ENCODE peak calls at places on chromosomes 16 and 17, in four cellular contexts. O, W, V and C are unnamed samples.

GRCh38 chr17:42667088-42667951 is 8.2 kb downstream of the TUBG2 start:
- DNase-seq in V (peak), W (peak), O (no peak), C (no peak)

GRCh38 chr17:75771334-75772281 is 6.6 kb upstream of the GALK1 start:
- DNase-seq in V (peak), O (no peak), W (peak), C (no peak)

GRCh38 chr16:11318817-11319216 is 26.4 kb upstream of the RMI2 start:
- DNase-seq in W (no peak), V (no peak), O (no peak), C (no peak)

GRCh38 chr17:2580156-2580555 is 13.3 kb upstream of the PAFAH1B1 start:
- DNase-seq in W (no peak), V (no peak), O (no peak), C (no peak)

GRCh38 chr17:17985555-17985954 is 12.9 kb downstream of the DRC3 start:
- DNase-seq in W (no peak), V (no peak), O (no peak), C (no peak)

GRCh38 chr16:14177704-14178103 is 106.6 kb downstream of the MRTFB start:
- DNase-seq in O (no peak), W (no peak), V (no peak), C (no peak)

GRCh38 chr16:2499454-2499853 is 14.3 kb upstream of the ATP6V0C start:
- DNase-seq in W (no peak), V (no peak), O (no peak), C (no peak)

GRCh38 chr16:35011-35775 is 18.2 kb downstream of the POLR3K start:
- DNase-seq in W (no peak), V (no peak), O (no peak), C (no peak)

GRCh38 chr16:85435298-85435697 is 177.8 kb upstream of the GSE1 start:
- DNase-seq in O (no peak), V (peak), W (no peak), C (no peak)

GRCh38 chr17:14298221-14298994 is 2.5 kb upstream of the HS3ST3B1 start:
- DNase-seq in O (no peak), V (no peak), W (no peak), C (no peak)

GRCh38 chr16:71303938-71304337 is 14.7 kb upstream of the CMTR2 start:
- DNase-seq in O (no peak), W (no peak), V (no peak), C (no peak)

GRCh38 chr17:77365584-77366186 is 224.9 kb downstream of the SEC14L1 start:
- DNase-seq in O (no peak), V (peak), W (no peak), C (peak)

GRCh38 chr16:78317871-78318270 is 218.4 kb downstream of the WWOX start:
- DNase-seq in V (no peak), W (no peak), O (no peak), C (no peak)

GRCh38 chr17:32265192-32265895 is at the start of gene RHBDL3:
- DNase-seq in V (peak), W (no peak), O (no peak), C (no peak)

GRCh38 chr16:77789085-77789611 is 784 bp downstream of the VAT1L start:
- DNase-seq in V (no peak), W (no peak), O (no peak), C (no peak)

GRCh38 chr16:27174007-27174406 is 29.3 kb upstream of the KDM8 start:
- DNase-seq in V (peak), W (no peak), O (no peak), C (no peak)

GRCh38 chr16:71840052-71840451 is 5.7 kb upstream of the ATXN1L start:
- DNase-seq in O (no peak), W (no peak), V (no peak), C (no peak)

GRCh38 chr16:67415872-67416793 is at the start of gene ZDHHC1:
- DNase-seq in W (no peak), V (peak), O (peak), C (peak)

GRCh38 chr17:55411463-55411855 is 10.2 kb downstream of the MMD start:
- DNase-seq in O (no peak), V (no peak), W (no peak), C (no peak)

GRCh38 chr17:28225271-28225670 is 93.7 kb upstream of the TMEM97 start:
- DNase-seq in W (no peak), V (no peak), O (no peak), C (no peak)

GRCh38 chr17:73552300-73553088 is 91.8 kb downstream of the SDK2 start:
- DNase-seq in V (no peak), W (peak), O (no peak), C (no peak)

GRCh38 chr16:76338472-76338871 is 61.3 kb downstream of the CNTNAP4 start:
- DNase-seq in O (no peak), W (no peak), V (no peak), C (no peak)

GRCh38 chr17:16439303-16439791 is 24.0 kb downstream of the TRPV2 start:
- DNase-seq in O (no peak), W (no peak), V (no peak), C (no peak)

GRCh38 chr16:77290451-77291110 is 91.4 kb downstream of the SYCE1L start:
- DNase-seq in W (no peak), V (no peak), O (no peak), C (no peak)

GRCh38 chr17:27354491-27355081 is 60.7 kb downstream of the WSB1 start:
- DNase-seq in W (no peak), O (no peak), V (no peak), C (no peak)

GRCh38 chr16:27695161-27695560 is 145.2 kb downstream of the KATNIP start:
- DNase-seq in O (no peak), W (no peak), V (no peak), C (peak)

GRCh38 chr17:61928101-61928436 is 287 bp upstream of the INTS2 start:
- DNase-seq in V (no peak), O (no peak), W (no peak), C (no peak)

GRCh38 chr16:3101018-3101840 is 2.1 kb upstream of the ZSCAN10 start:
- DNase-seq in O (no peak), W (no peak), V (no peak), C (no peak)

GRCh38 chr17:45019177-45019711 is 32.2 kb downstream of the DCAKD start:
- DNase-seq in W (no peak), V (peak), O (peak), C (no peak)

GRCh38 chr17:19508327-19508867 is 25.3 kb upstream of the SLC47A1 start:
- DNase-seq in V (peak), W (no peak), O (peak), C (no peak)

GRCh38 chr16:51880776-51881175 is 666.2 kb downstream of the TOX3 start:
- DNase-seq in O (no peak), V (no peak), W (no peak), C (no peak)

GRCh38 chr17:17032131-17032692 is 10.0 kb upstream of the MPRIP start:
- DNase-seq in V (peak), W (no peak), O (no peak), C (peak)

GRCh38 chr16:31529398-31530312 is 2.0 kb downstream of the AHSP start:
- DNase-seq in V (no peak), W (no peak), O (no peak), C (no peak)

GRCh38 chr16:8675183-8676159 is 1.1 kb downstream of the ABAT start:
- DNase-seq in O (no peak), V (no peak), W (no peak), C (no peak)

GRCh38 chr17:49829026-49829425 is 18.8 kb downstream of the TAC4 start:
- DNase-seq in V (no peak), O (no peak), W (no peak), C (no peak)

GRCh38 chr16:50464325-50465290 is 83.6 kb upstream of the NKD1 start:
- DNase-seq in W (peak), O (no peak), V (no peak), C (peak)

GRCh38 chr17:50618300-50618699 is 16.4 kb upstream of the ABCC3 start:
- DNase-seq in O (no peak), W (no peak), V (no peak), C (no peak)

GRCh38 chr16:1779741-1780676 is 2.4 kb downstream of the SPSB3 start:
- DNase-seq in O (no peak), V (peak), W (no peak), C (no peak)

GRCh38 chr17:81660441-81660840 is 4.1 kb upstream of the PDE6G start:
- DNase-seq in W (no peak), V (no peak), O (no peak), C (no peak)
- TF ChIP-seq CTCF in W (no peak), V (no peak), O (no peak), C (no peak)

GRCh38 chr17:78769200-78769773 is 12.8 kb downstream of the CYTH1 start:
- DNase-seq in W (no peak), O (no peak), V (no peak), C (no peak)
- TF ChIP-seq CTCF in W (no peak), O (no peak), V (no peak), C (no peak)

DNA sequence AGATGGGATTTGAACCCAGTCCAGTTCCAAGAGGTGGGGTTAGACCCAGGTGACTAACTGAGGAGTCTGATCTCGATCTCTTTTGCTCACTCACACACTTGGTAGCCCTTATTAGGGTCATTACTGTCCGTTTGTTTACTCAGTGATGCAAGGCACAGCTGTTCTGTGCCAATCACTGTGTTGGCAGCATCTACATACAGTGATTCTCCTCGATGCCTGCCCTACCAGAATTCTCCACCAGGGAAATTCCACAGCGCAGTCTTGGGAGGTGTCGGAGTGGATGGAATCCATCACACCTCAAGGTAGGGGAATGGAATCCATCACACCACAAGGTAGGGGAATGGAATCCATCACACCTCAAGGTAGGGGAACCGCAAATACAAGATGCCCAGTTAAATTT is 279.6 kb downstream of the MAF start:
- DNase-seq in O (no peak), W (no peak), V (no peak), C (no peak)
- TF ChIP-seq CTCF in O (peak), W (no peak), V (no peak), C (no peak)

DNA sequence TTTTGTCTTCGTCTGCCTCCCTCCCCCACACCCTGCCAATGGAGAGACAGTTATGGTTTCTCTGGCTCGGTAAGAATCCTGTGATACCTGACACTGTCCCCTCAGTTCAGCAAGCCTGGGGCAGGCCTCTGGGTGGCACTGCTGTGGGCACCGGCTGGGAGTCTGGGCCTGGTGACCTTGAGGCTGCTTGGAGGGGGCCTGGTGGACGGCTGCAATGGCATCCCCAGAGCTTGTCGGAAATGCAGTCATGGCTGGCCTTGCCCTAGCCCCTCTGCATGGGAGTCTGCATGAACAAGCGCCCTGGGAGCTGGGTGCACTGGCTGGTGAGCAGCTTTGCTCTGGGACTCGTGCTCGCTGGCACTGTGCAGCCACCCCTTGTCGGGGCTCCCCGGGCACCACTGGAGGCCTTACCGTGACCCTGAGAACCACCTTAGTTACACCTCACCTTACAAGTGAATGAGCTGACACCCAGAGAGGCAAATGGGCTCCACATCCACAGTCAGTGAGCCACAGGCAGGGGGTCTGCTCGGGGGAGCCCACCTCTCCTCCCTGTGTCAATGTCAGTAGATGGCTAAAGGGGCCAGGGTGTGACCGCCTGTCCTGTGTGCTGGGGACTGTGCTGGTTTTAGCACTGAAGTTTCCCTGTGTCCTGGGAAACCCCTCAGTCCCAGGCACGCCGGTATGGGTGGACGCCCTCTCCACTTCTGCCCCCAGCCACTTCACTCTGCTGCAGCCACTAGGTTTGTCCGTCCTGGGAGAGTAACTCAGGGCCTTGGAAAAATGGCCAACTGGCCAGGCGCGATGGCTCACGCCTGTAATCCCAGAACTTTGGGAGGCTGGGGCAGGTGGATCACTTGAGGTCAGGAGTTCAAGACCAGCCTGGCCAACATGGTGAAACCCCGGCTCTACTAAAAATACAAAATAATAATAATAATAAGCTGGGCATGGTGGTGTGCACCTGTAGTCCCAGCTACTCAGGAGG is 1.4 kb downstream of the LGALS3BP start:
- DNase-seq in O (no peak), W (peak), V (peak), C (no peak)
- TF ChIP-seq CTCF in O (no peak), W (peak), V (no peak), C (peak)

GRCh38 chr16:56683424-56684162 is 1.3 kb downstream of the MT1X start:
- DNase-seq in O (no peak), W (no peak), V (no peak), C (no peak)
- TF ChIP-seq CTCF in O (no peak), W (no peak), V (no peak), C (no peak)

GRCh38 chr16:24539295-24539849 is at the start of gene RBBP6:
- DNase-seq in W (peak), O (peak), V (peak), C (peak)
- TF ChIP-seq CTCF in W (peak), O (peak), V (peak), C (peak)

DNA sequence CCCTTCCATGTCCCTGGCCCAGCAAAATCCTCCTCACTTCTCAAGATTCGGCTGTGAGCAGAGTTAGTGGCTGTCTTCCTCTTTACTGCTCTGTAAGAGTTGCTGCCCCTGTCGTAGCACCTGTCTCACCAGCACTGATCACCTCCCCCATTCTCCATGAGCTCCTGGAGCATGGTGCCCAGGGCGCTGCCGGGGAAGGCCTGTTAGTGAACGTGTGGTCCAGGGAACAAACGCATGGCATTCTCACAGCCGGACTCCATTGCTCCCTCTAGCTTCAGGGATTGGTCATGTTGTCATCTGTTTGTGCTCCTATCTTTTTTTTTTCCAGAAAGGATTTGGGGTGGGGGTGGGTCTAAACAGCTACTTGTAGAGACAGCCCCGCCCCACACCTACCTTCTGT is 141.2 kb downstream of the CMIP start:
- DNase-seq in O (no peak), W (no peak), V (peak), C (peak)
- TF ChIP-seq CTCF in O (peak), W (peak), V (no peak), C (peak)